ENCODE peak calls at places on chromosome 3, in ten cellular contexts. D, T, J, V, Z, I, U, E, K and G are unnamed samples.

GRCh38 chr3:114764056-114764492 is 383.0 kb downstream of the ZBTB20 start:
- DNase-seq in D (no peak), T (no peak), J (no peak), V (no peak), Z (peak), I (no peak), U (peak), E (no peak), K (no peak), G (no peak)

GRCh38 chr3:55169161-55169560 is 241.3 kb upstream of the LRTM1 start:
- DNase-seq in D (no peak), T (no peak), J (no peak), V (no peak), Z (no peak), I (no peak), U (no peak), E (no peak), K (no peak), G (no peak)

GRCh38 chr3:55750525-55750924 is 263.4 kb upstream of the WNT5A start:
- DNase-seq in D (peak), T (no peak), J (no peak), V (no peak), Z (peak), I (no peak), U (no peak), E (no peak), K (no peak), G (no peak)

GRCh38 chr3:23832523-23832922 is 26.8 kb downstream of the UBE2E1 start:
- DNase-seq in D (no peak), T (no peak), J (no peak), V (no peak), Z (no peak), I (no peak), U (no peak), E (no peak), K (no peak), G (no peak)

GRCh38 chr3:176328198-176328597 is 869.1 kb downstream of the TBL1XR1 start:
- DNase-seq in D (no peak), T (no peak), J (no peak), V (no peak), Z (no peak), I (no peak), U (no peak), E (no peak), K (no peak), G (peak)

GRCh38 chr3:134064081-134064480 is 34.4 kb upstream of the SLCO2A1 start:
- DNase-seq in D (no peak), T (no peak), J (no peak), V (no peak), Z (no peak), I (no peak), U (no peak), E (no peak), K (no peak), G (no peak)

GRCh38 chr3:63995056-63995576 is 28.2 kb downstream of the PSMD6 start:
- DNase-seq in D (no peak), T (no peak), J (no peak), V (peak), Z (no peak), I (no peak), U (no peak), E (no peak), K (no peak), G (no peak)

GRCh38 chr3:78255403-78255802 is 1215.5 kb downstream of the ROBO2 start:
- DNase-seq in D (no peak), T (no peak), J (no peak), V (no peak), Z (no peak), I (no peak), U (no peak), E (no peak), K (no peak), G (no peak)

GRCh38 chr3:63937661-63938651 is 25.8 kb upstream of the SCAANT1 start:
- DNase-seq in D (peak), T (no peak), J (peak), V (peak), Z (no peak), I (no peak), U (no peak), E (no peak), K (no peak), G (no peak)

GRCh38 chr3:187292186-187292585 is 649 bp upstream of the MASP1 start:
- DNase-seq in D (no peak), T (no peak), J (no peak), V (no peak), Z (no peak), I (no peak), U (no peak), E (no peak), K (no peak), G (no peak)

GRCh38 chr3:126955004-126955790 is 27.7 kb upstream of the PLXNA1 start:
- DNase-seq in D (no peak), T (no peak), J (no peak), V (no peak), Z (no peak), I (no peak), U (no peak), E (no peak), K (no peak), G (no peak)

GRCh38 chr3:61796088-61796680 is 234.8 kb downstream of the PTPRG start:
- DNase-seq in D (no peak), T (no peak), J (no peak), V (no peak), Z (no peak), I (no peak), U (no peak), E (no peak), K (no peak), G (no peak)

GRCh38 chr3:43296565-43296964 is 10.2 kb downstream of the SNRK start:
- DNase-seq in D (peak), T (peak), J (no peak), V (peak), Z (peak), I (no peak), U (peak), E (peak), K (no peak), G (no peak)

GRCh38 chr3:33060609-33061337 is 36.2 kb downstream of the GLB1 start:
- DNase-seq in D (no peak), T (peak), J (no peak), V (no peak), Z (peak), I (no peak), U (no peak), E (no peak), K (no peak), G (no peak)

GRCh38 chr3:123660900-123661299 is 76.0 kb upstream of the HACD2 start:
- DNase-seq in D (peak), T (no peak), J (peak), V (no peak), Z (peak), I (no peak), U (no peak), E (no peak), K (peak), G (no peak)

GRCh38 chr3:113890256-113890900 is 51.8 kb downstream of the GRAMD1C start:
- DNase-seq in D (no peak), T (no peak), J (no peak), V (no peak), Z (peak), I (no peak), U (no peak), E (no peak), K (no peak), G (no peak)

GRCh38 chr3:23304424-23304823 is 101.3 kb downstream of the UBE2E2 start:
- DNase-seq in D (no peak), T (no peak), J (no peak), V (no peak), Z (no peak), I (no peak), U (no peak), E (no peak), K (no peak), G (no peak)

GRCh38 chr3:144106970-144107369 is 135.3 kb downstream of the DIPK2A start:
- DNase-seq in D (no peak), T (no peak), J (no peak), V (no peak), Z (no peak), I (no peak), U (no peak), E (no peak), K (no peak), G (no peak)